ENCODE peak calls at places on chromosomes 16 and 17, in nine cellular contexts. O is HL-60, L is endodermal cell, G is kidney epithelial cell, I is MM.1S, D is BE2C, Y is upper lobe of right lung, S is Caco-2, F is fibroblast of lung. B is an unnamed sample. For H3K27me3, the result is how much of the 10 kb centered on the place peaks cover.

GRCh38 chr17:82589851-82590180 is 58.4 kb downstream of the WDR45B start:
- DNase-seq in O (no peak), L (no peak), G (no peak), I (no peak), D (no peak), Y (no peak), S (no peak), F (no peak), B (no peak)

GRCh38 chr16:28264656-28265055 is 27.7 kb upstream of the SBK1 start:
- DNase-seq in O (peak), L (no peak), G (peak), I (no peak), D (no peak), Y (no peak), S (peak), F (peak), B (peak)

GRCh38 chr17:65099941-65100315 is 37.2 kb upstream of the RGS9 start:
- DNase-seq in O (no peak), L (peak), G (peak), I (peak), D (peak), Y (peak), S (peak), F (peak), B (peak)

GRCh38 chr16:33059206-33059605 is 134.8 kb upstream of the TP53TG3C start:
- DNase-seq in O (no peak), L (peak), G (no peak), I (no peak), D (no peak), Y (no peak), S (no peak), F (no peak), B (no peak)

GRCh38 chr16:17350212-17350611 is 120.5 kb downstream of the XYLT1 start:
- DNase-seq in O (no peak), L (no peak), G (no peak), I (no peak), D (no peak), Y (no peak), S (no peak), F (peak), B (no peak)

GRCh38 chr16:27718767-27719445 is 169.0 kb downstream of the KATNIP start:
- DNase-seq in O (no peak), L (no peak), G (no peak), I (no peak), D (peak), Y (peak), S (no peak), F (no peak), B (no peak)

GRCh38 chr17:78140169-78141051 is 5.8 kb upstream of the C17orf99 start:
- DNase-seq in O (peak), L (peak), G (no peak), I (peak), D (peak), Y (peak), S (peak), F (peak), B (peak)

GRCh38 chr16:64196444-64196843 is 925.4 kb downstream of the CDH11 start:
- DNase-seq in O (no peak), L (no peak), G (no peak), I (no peak), D (no peak), Y (no peak), S (no peak), F (peak), B (no peak)

GRCh38 chr16:822174-822908 is 21.8 kb upstream of the GNG13 start:
- DNase-seq in O (no peak), L (no peak), G (no peak), I (no peak), D (no peak), Y (no peak), S (no peak), F (no peak), B (no peak)

GRCh38 chr17:28854457-28855382 is at the start of gene ERAL1:
- DNase-seq in O (peak), L (peak), G (peak), I (peak), D (peak), Y (peak), S (peak), F (peak), B (peak)

GRCh38 chr16:52837251-52837650 is 215.4 kb downstream of the CHD9NB start:
- DNase-seq in O (no peak), L (no peak), G (no peak), I (no peak), D (no peak), Y (no peak), S (no peak), F (peak), B (peak)

GRCh38 chr16:17222756-17223411 is 247.9 kb downstream of the XYLT1 start:
- DNase-seq in O (peak), L (peak), G (no peak), I (no peak), D (no peak), Y (no peak), S (no peak), F (peak), B (no peak)

GRCh38 chr16:30805056-30805369 is 18.0 kb upstream of the ZNF629 start:
- DNase-seq in O (no peak), L (no peak), G (no peak), I (no peak), D (no peak), Y (no peak), S (no peak), F (no peak), B (peak)

GRCh38 chr16:10895053-10895946 is 18.3 kb downstream of the CIITA start:
- DNase-seq in O (peak), L (peak), G (no peak), I (no peak), D (no peak), Y (no peak), S (peak), F (peak), B (no peak)

GRCh38 chr16:73015612-73016487 is 32.1 kb downstream of the ZFHX3 start:
- DNase-seq in O (peak), L (peak), G (peak), I (no peak), D (no peak), Y (peak), S (no peak), F (no peak), B (peak)

GRCh38 chr16:66471696-66472393 is 44.8 kb downstream of the BEAN1 start:
- DNase-seq in O (no peak), L (peak), G (no peak), I (no peak), D (no peak), Y (no peak), S (no peak), F (no peak), B (peak)

GRCh38 chr17:48655913-48656312 is 29.8 kb upstream of the HOXB9 start:
- DNase-seq in O (no peak), L (peak), G (no peak), I (no peak), D (no peak), Y (no peak), S (no peak), F (no peak), B (no peak)
- H3K27me3 ChIP-seq in O (under half), L (half or more), G (under half), I (under half), D (half or more), Y (under half), S (under half), F (under half), B (under half)

GRCh38 chr17:4790705-4791088 is 1.9 kb downstream of the GLTPD2 start:
- DNase-seq in O (no peak), L (no peak), G (no peak), I (no peak), D (no peak), Y (no peak), S (no peak), F (no peak), B (no peak)

GRCh38 chr17:4796550-4796915 is 569 bp downstream of the PSMB6 start:
- DNase-seq in O (peak), L (peak), G (no peak), I (no peak), D (peak), Y (no peak), S (peak), F (peak), B (no peak)

GRCh38 chr17:4800462-4801185 is 1.5 kb downstream of the C17orf114 start:
- DNase-seq in O (no peak), L (no peak), G (no peak), I (peak), D (no peak), Y (no peak), S (no peak), F (no peak), B (no peak)

GRCh38 chr17:4789951-4790704 is 1.4 kb downstream of the GLTPD2 start:
- DNase-seq in O (peak), L (peak), G (no peak), I (peak), D (peak), Y (peak), S (peak), F (peak), B (peak)

DNA sequence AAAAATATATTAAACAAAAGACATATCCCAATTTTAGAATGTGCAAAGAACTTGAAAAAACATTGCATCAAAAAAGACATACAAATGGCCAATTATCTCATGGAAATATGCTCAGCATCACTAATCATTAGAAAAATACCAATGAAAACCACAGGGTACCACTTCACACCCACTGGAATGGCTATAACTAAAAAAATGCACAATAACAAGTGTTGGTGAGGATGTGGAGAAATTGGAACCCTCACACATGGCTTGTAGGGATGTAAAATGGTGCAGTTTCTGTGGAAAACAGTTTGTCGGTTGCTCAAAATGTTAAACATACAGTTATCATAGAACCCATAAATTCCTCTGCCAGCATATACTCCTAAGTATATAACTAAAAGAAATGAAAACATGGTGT is 796 bp upstream of the PSMB6 start:
- DNase-seq in O (no peak), L (no peak), G (no peak), I (no peak), D (no peak), Y (no peak), S (no peak), F (no peak), B (no peak)
- H3K4me3 ChIP-seq in O (no peak), L (peak), G (no peak), I (no peak), D (no peak), Y (peak), S (no peak), F (no peak), B (no peak)

GRCh38 chr17:75978938-75979704 is at the start of the genes ACOX1 and TEN1:
- DNase-seq in O (peak), L (peak), G (peak), I (peak), D (peak), Y (peak), S (peak), F (peak), B (peak)
- TF ChIP-seq CTCF in O (no peak), L (peak), G (peak), I (peak), D (peak), Y (peak), S (peak), F (no peak), B (peak)

GRCh38 chr16:88087517-88087877 is 136.3 kb downstream of the BANP start:
- DNase-seq in O (no peak), L (no peak), G (no peak), I (no peak), D (no peak), Y (no peak), S (no peak), F (no peak), B (no peak)
- H3K27me3 ChIP-seq in O (under half), L (under half), G (under half), I (under half), D (under half), Y (under half), S (under half), F (under half), B (under half)

DNA sequence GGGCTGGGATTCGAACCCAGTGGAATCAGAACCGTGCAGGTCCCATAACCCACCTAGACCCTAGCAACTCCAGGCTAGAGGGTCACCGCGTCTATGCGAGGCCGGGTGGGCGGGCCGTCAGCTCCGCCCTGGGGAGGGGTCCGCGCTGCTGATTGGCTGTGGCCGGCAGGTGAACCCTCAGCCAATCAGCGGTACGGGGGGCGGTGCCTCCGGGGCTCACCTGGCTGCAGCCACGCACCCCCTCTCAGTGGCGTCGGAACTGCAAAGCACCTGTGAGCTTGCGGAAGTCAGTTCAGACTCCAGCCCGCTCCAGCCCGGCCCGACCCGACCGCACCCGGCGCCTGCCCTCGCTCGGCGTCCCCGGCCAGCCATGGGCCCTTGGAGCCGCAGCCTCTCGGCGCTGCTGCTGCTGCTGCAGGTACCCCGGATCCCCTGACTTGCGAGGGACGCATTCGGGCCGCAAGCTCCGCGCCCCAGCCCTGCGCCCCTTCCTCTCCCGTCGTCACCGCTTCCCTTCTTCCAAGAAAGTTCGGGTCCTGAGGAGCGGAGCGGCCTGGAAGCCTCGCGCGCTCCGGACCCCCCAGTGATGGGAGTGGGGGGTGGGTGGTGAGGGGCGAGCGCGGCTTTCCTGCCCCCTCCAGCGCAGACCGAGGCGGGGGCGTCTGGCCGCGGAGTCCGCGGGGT is at the start of gene CDH1:
- DNase-seq in O (no peak), L (peak), G (no peak), I (no peak), D (no peak), Y (peak), S (peak), F (no peak), B (peak)
- H3K4me3 ChIP-seq in O (no peak), L (peak), G (peak), I (no peak), D (no peak), Y (peak), S (peak), F (no peak), B (peak)

DNA sequence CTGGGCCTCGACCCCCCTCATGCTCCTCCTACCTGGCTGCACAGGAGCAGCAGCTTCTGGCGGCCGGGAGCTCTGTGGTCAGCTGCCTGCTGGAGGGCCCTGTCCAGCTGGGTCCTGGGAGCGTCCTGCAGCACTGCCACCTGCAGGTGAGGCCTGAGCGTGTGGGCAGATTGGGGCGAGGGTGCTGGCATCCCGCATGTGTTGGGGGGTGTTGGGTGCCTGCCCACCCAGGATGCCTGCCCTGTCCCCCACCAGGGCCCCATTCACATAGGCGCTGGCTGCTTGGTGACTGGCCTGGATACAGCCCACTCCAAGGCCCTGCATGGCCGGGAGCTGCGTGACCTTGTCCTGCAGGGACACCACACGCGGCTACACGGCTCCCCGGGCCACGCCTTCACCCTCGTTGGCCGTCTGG is 16.5 kb downstream of the FCSK start:
- DNase-seq in O (no peak), L (peak), G (no peak), I (no peak), D (peak), Y (peak), S (peak), F (peak), B (no peak)
- TF ChIP-seq CTCF in O (no peak), L (peak), G (peak), I (peak), D (peak), Y (peak), S (peak), F (peak), B (peak)

GRCh38 chr16:86292942-86293341 is 217.4 kb upstream of the FOXF1 start:
- DNase-seq in O (no peak), L (no peak), G (no peak), I (no peak), D (no peak), Y (no peak), S (no peak), F (no peak), B (no peak)
- H3K27me3 ChIP-seq in O (under half), L (half or more), G (half or more), I (half or more), D (half or more), Y (under half), S (under half), F (under half), B (under half)

DNA sequence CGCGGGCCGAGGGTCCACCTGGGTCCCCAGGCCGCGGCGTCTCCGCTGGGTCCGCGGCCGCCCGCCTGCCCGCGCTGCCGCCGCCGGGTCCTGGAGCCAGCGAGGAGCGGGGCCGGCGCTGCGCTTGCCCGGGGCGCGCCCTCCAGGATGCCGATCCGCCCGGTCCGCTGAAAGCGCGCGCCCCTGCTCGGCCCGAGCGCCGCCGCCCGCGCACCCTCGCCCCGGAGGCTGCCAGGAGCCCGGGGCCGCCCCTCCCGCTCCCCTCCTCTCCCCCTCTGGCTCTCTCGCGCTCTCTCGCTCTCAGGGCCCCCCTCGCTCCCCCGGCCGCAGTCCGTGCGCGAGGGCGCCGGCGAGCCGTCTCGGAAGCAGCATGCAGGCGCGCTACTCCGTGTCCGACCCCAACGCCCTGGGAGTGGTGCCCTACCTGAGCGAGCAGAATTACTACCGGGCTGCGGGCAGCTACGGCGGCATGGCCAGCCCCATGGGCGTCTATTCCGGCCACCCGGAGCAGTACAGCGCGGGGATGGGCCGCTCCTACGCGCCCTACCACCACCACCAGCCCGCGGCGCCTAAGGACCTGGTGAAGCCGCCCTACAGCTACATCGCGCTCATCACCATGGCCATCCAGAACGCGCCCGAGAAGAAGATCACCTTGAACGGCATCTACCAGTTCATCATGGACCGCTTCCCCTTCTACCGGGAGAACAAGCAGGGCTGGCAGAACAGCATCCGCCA is 504 bp downstream of the FOXC2 start:
- DNase-seq in O (no peak), L (peak), G (no peak), I (no peak), D (no peak), Y (no peak), S (no peak), F (peak), B (no peak)
- H3K4me3 ChIP-seq in O (no peak), L (no peak), G (peak), I (no peak), D (no peak), Y (peak), S (no peak), F (peak), B (peak)

GRCh38 chr16:68399456-68399855 is 48.9 kb downstream of the SMPD3 start:
- DNase-seq in O (no peak), L (no peak), G (no peak), I (no peak), D (no peak), Y (no peak), S (no peak), F (no peak), B (no peak)

GRCh38 chr16:68397710-68398171 is 50.6 kb downstream of the SMPD3 start:
- DNase-seq in O (no peak), L (no peak), G (no peak), I (no peak), D (no peak), Y (no peak), S (no peak), F (no peak), B (no peak)

GRCh38 chr16:68395167-68395786 is 53.0 kb downstream of the SMPD3 start:
- DNase-seq in O (no peak), L (no peak), G (no peak), I (no peak), D (no peak), Y (no peak), S (no peak), F (no peak), B (no peak)

GRCh38 chr16:68395806-68396205 is 52.5 kb downstream of the SMPD3 start:
- DNase-seq in O (no peak), L (no peak), G (no peak), I (no peak), D (no peak), Y (no peak), S (no peak), F (no peak), B (no peak)

DNA sequence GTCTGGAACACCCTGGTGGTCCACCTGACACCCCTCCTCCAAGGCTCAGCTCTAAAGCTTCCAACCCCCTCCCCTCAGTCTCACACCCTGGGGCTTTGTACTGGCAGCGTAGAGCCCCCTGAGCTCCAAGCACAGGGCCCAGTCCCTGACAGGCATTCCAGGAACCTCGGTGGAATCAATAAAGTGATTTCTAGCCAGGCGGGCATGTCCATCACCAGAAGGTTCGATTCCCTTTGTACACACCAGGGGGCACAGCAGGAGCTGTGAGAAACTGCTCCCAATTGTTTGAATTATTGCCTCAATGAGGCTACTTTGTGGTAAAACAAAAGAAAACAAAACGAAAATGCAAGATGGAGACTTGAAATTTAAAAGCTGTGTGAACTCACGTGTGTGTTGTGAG is 51.8 kb downstream of the SMPD3 start:
- DNase-seq in O (peak), L (no peak), G (no peak), I (peak), D (peak), Y (no peak), S (peak), F (peak), B (peak)
- TF ChIP-seq CTCF in O (peak), L (peak), G (peak), I (peak), D (peak), Y (peak), S (peak), F (peak), B (peak)